ENCODE peak calls at places on chromosomes 5 and 9, in seven cellular contexts. One of them, this sample, is unnamed.

GRCh38 chr9:17613723-17614122 is 34.9 kb downstream of the SH3GL2 start:
- DNase-seq in heart right ventricle: no peak
- DNase-seq in small intestine: no peak
- DNase-seq in endodermal cell: no peak
- DNase-seq in brain microvascular endothelial cell: no peak
- DNase-seq in SK-N-SH: no peak
- DNase-seq in AG04450: peak
- DNase-seq in this sample: peak

GRCh38 chr5:93789173-93790070 is 48.0 kb upstream of the POU5F2 start:
- DNase-seq in heart right ventricle: no peak
- DNase-seq in brain microvascular endothelial cell: peak
- DNase-seq in AG04450: peak
- DNase-seq in small intestine: peak
- DNase-seq in SK-N-SH: no peak
- DNase-seq in endodermal cell: no peak
- DNase-seq in this sample: peak

GRCh38 chr5:7169240-7169878 is 226.6 kb upstream of the ADCY2 start:
- DNase-seq in AG04450: no peak
- DNase-seq in heart right ventricle: no peak
- DNase-seq in small intestine: no peak
- DNase-seq in brain microvascular endothelial cell: no peak
- DNase-seq in SK-N-SH: no peak
- DNase-seq in endodermal cell: no peak
- DNase-seq in this sample: no peak

GRCh38 chr9:79763861-79764260 is 192.1 kb downstream of the TLE4 start:
- DNase-seq in heart right ventricle: no peak
- DNase-seq in brain microvascular endothelial cell: no peak
- DNase-seq in endodermal cell: no peak
- DNase-seq in small intestine: no peak
- DNase-seq in SK-N-SH: no peak
- DNase-seq in AG04450: no peak
- DNase-seq in this sample: no peak

GRCh38 chr5:207599-207998 is 10.4 kb downstream of the CCDC127 start:
- DNase-seq in AG04450: no peak
- DNase-seq in brain microvascular endothelial cell: no peak
- DNase-seq in SK-N-SH: no peak
- DNase-seq in small intestine: no peak
- DNase-seq in endodermal cell: peak
- DNase-seq in heart right ventricle: no peak
- DNase-seq in this sample: no peak

GRCh38 chr9:127203501-127204327 is 60.9 kb upstream of the GARNL3 start:
- DNase-seq in brain microvascular endothelial cell: no peak
- DNase-seq in AG04450: no peak
- DNase-seq in heart right ventricle: no peak
- DNase-seq in small intestine: no peak
- DNase-seq in endodermal cell: no peak
- DNase-seq in SK-N-SH: no peak
- DNase-seq in this sample: no peak

GRCh38 chr9:131677445-131678180 is 62.3 kb downstream of the RAPGEF1 start:
- DNase-seq in AG04450: peak
- DNase-seq in SK-N-SH: peak
- DNase-seq in small intestine: no peak
- DNase-seq in brain microvascular endothelial cell: peak
- DNase-seq in endodermal cell: no peak
- DNase-seq in heart right ventricle: no peak
- DNase-seq in this sample: no peak

GRCh38 chr5:126195410-126196100 is 227.7 kb upstream of the GRAMD2B start:
- DNase-seq in small intestine: no peak
- DNase-seq in SK-N-SH: no peak
- DNase-seq in endodermal cell: no peak
- DNase-seq in AG04450: no peak
- DNase-seq in brain microvascular endothelial cell: no peak
- DNase-seq in heart right ventricle: no peak
- DNase-seq in this sample: no peak

GRCh38 chr9:129225815-129226214 is 47.8 kb upstream of the IER5L start:
- DNase-seq in endodermal cell: peak
- DNase-seq in brain microvascular endothelial cell: peak
- DNase-seq in SK-N-SH: peak
- DNase-seq in AG04450: no peak
- DNase-seq in small intestine: peak
- DNase-seq in heart right ventricle: peak
- DNase-seq in this sample: peak

GRCh38 chr9:13459071-13459470 is 179.6 kb upstream of the MPDZ start:
- DNase-seq in small intestine: no peak
- DNase-seq in SK-N-SH: no peak
- DNase-seq in AG04450: no peak
- DNase-seq in heart right ventricle: no peak
- DNase-seq in brain microvascular endothelial cell: no peak
- DNase-seq in endodermal cell: no peak
- DNase-seq in this sample: no peak

GRCh38 chr5:156178117-156178516 is 148.8 kb upstream of the SGCD start:
- DNase-seq in AG04450: no peak
- DNase-seq in heart right ventricle: no peak
- DNase-seq in endodermal cell: no peak
- DNase-seq in SK-N-SH: no peak
- DNase-seq in brain microvascular endothelial cell: no peak
- DNase-seq in small intestine: no peak
- DNase-seq in this sample: no peak

GRCh38 chr9:123375725-123376132 is 19.7 kb downstream of the CRB2 start:
- DNase-seq in AG04450: no peak
- DNase-seq in SK-N-SH: no peak
- DNase-seq in brain microvascular endothelial cell: no peak
- DNase-seq in endodermal cell: no peak
- DNase-seq in small intestine: peak
- DNase-seq in heart right ventricle: no peak
- DNase-seq in this sample: no peak

GRCh38 chr9:123377211-123377971 is 21.4 kb downstream of the CRB2 start:
- DNase-seq in small intestine: peak
- DNase-seq in AG04450: no peak
- DNase-seq in heart right ventricle: no peak
- DNase-seq in SK-N-SH: peak
- DNase-seq in endodermal cell: no peak
- DNase-seq in brain microvascular endothelial cell: no peak
- DNase-seq in this sample: no peak

GRCh38 chr9:123373941-123374340 is 17.9 kb downstream of the CRB2 start:
- DNase-seq in small intestine: no peak
- DNase-seq in SK-N-SH: peak
- DNase-seq in brain microvascular endothelial cell: no peak
- DNase-seq in endodermal cell: peak
- DNase-seq in heart right ventricle: no peak
- DNase-seq in AG04450: no peak
- DNase-seq in this sample: no peak

GRCh38 chr9:123378028-123378427 is 22.0 kb downstream of the CRB2 start:
- DNase-seq in endodermal cell: no peak
- DNase-seq in AG04450: no peak
- DNase-seq in brain microvascular endothelial cell: no peak
- DNase-seq in small intestine: no peak
- DNase-seq in SK-N-SH: no peak
- DNase-seq in heart right ventricle: peak
- DNase-seq in this sample: no peak

GRCh38 chr9:123376218-123377071 is 20.4 kb downstream of the CRB2 start:
- DNase-seq in small intestine: no peak
- DNase-seq in brain microvascular endothelial cell: no peak
- DNase-seq in endodermal cell: no peak
- DNase-seq in AG04450: no peak
- DNase-seq in heart right ventricle: no peak
- DNase-seq in SK-N-SH: no peak
- DNase-seq in this sample: no peak
- H3K4me3 ChIP-seq in small intestine: no peak
- H3K4me3 ChIP-seq in brain microvascular endothelial cell: no peak
- H3K4me3 ChIP-seq in endodermal cell: no peak
- H3K4me3 ChIP-seq in AG04450: no peak
- H3K4me3 ChIP-seq in heart right ventricle: no peak
- H3K4me3 ChIP-seq in SK-N-SH: no peak
- H3K4me3 ChIP-seq in this sample: no peak

GRCh38 chr5:158700231-158700996 is 399.3 kb downstream of the EBF1 start:
- DNase-seq in brain microvascular endothelial cell: no peak
- DNase-seq in endodermal cell: no peak
- DNase-seq in AG04450: no peak
- DNase-seq in heart right ventricle: no peak
- DNase-seq in small intestine: no peak
- DNase-seq in SK-N-SH: no peak
- DNase-seq in this sample: no peak
- H3K4me3 ChIP-seq in brain microvascular endothelial cell: no peak
- H3K4me3 ChIP-seq in endodermal cell: no peak
- H3K4me3 ChIP-seq in AG04450: no peak
- H3K4me3 ChIP-seq in heart right ventricle: no peak
- H3K4me3 ChIP-seq in small intestine: no peak
- H3K4me3 ChIP-seq in SK-N-SH: no peak
- H3K4me3 ChIP-seq in this sample: peak

DNA sequence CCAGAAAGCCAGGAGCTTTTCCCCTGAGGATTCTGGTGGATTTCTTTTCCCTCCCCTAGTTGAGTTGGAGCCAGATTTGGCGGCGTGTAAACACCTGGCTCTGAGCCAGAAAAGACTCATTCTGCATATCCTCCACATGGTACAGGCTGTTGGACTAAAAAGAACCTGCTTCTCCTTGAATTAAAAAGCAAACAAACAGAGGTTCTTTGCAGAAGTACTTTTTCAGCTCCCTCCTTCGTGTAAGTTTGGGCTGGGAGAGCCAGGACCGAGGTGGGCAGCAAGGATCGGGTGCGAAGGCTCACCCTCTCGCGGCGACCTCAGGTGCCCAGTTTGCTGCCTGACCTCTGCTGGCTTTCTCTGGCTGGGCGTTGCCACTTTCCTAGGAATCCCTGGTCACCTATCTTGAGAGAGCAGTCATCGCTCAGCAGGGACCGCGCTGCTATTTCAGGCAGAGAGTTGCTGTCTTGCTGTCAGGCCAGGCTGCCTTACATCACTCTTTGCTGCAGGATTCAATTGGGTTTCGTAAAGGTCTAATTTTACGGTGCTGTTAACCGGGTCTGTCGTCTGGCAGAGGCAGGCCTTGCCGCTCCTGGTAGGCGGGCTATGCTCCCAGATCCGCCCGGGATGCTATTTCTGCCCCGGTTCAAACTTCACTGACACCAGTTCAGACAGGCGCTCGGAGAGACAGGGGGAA is 3.2 kb downstream of the PAPPA start:
- DNase-seq in SK-N-SH: peak
- DNase-seq in small intestine: peak
- DNase-seq in AG04450: no peak
- DNase-seq in brain microvascular endothelial cell: peak
- DNase-seq in endodermal cell: peak
- DNase-seq in heart right ventricle: peak
- DNase-seq in this sample: peak
- H3K4me3 ChIP-seq in SK-N-SH: peak
- H3K4me3 ChIP-seq in small intestine: no peak
- H3K4me3 ChIP-seq in AG04450: peak
- H3K4me3 ChIP-seq in brain microvascular endothelial cell: peak
- H3K4me3 ChIP-seq in endodermal cell: peak
- H3K4me3 ChIP-seq in heart right ventricle: peak
- H3K4me3 ChIP-seq in this sample: peak

GRCh38 chr9:70410368-70410767 is 4.1 kb downstream of the KLF9 start:
- DNase-seq in SK-N-SH: no peak
- DNase-seq in heart right ventricle: no peak
- DNase-seq in brain microvascular endothelial cell: no peak
- DNase-seq in AG04450: no peak
- DNase-seq in endodermal cell: no peak
- DNase-seq in small intestine: peak
- DNase-seq in this sample: no peak
- H3K4me3 ChIP-seq in SK-N-SH: no peak
- H3K4me3 ChIP-seq in heart right ventricle: peak
- H3K4me3 ChIP-seq in brain microvascular endothelial cell: peak
- H3K4me3 ChIP-seq in AG04450: peak
- H3K4me3 ChIP-seq in endodermal cell: no peak
- H3K4me3 ChIP-seq in small intestine: peak
- H3K4me3 ChIP-seq in this sample: peak

GRCh38 chr9:613771-614347 is 227.6 kb upstream of the DMRT1 start:
- DNase-seq in AG04450: peak
- DNase-seq in SK-N-SH: peak
- DNase-seq in endodermal cell: peak
- DNase-seq in heart right ventricle: peak
- DNase-seq in brain microvascular endothelial cell: peak
- DNase-seq in small intestine: peak
- DNase-seq in this sample: peak
- H3K4me3 ChIP-seq in AG04450: no peak
- H3K4me3 ChIP-seq in SK-N-SH: no peak
- H3K4me3 ChIP-seq in endodermal cell: no peak
- H3K4me3 ChIP-seq in heart right ventricle: no peak
- H3K4me3 ChIP-seq in brain microvascular endothelial cell: no peak
- H3K4me3 ChIP-seq in small intestine: no peak
- H3K4me3 ChIP-seq in this sample: no peak